ENCODE peak calls at places on chromosome 15, in eight cellular contexts. A is psoas muscle, E is body of pancreas, C is IMR-90, N is colonic mucosa, I is upper lobe of left lung, D is upper lobe of right lung, R is astrocyte of the spinal cord. V is an unnamed sample.

GRCh38 chr15:67992834-67993233 is 61.3 kb upstream of the PIAS1 start:
- DNase-seq in A (no peak), E (no peak), C (no peak), N (peak), I (no peak), D (no peak), R (no peak), V (no peak)

GRCh38 chr15:62413786-62414185 is 248.7 kb upstream of the C2CD4B start:
- DNase-seq in A (no peak), E (no peak), C (no peak), N (no peak), I (no peak), D (no peak), R (no peak), V (no peak)

GRCh38 chr15:23035964-23036566 is 3.3 kb downstream of the TUBGCP5 start:
- DNase-seq in A (no peak), E (peak), C (peak), N (peak), I (no peak), D (no peak), R (peak), V (no peak)

GRCh38 chr15:76108021-76108723 is 48.4 kb downstream of the TMEM266 start:
- DNase-seq in A (peak), E (peak), C (no peak), N (no peak), I (peak), D (no peak), R (no peak), V (no peak)

GRCh38 chr15:74173545-74174215 is at the start of gene ISLR:
- DNase-seq in A (peak), E (peak), C (peak), N (no peak), I (no peak), D (no peak), R (peak), V (no peak)

GRCh38 chr15:38699633-38700230 is 135.1 kb upstream of the RASGRP1 start:
- DNase-seq in A (peak), E (peak), C (peak), N (peak), I (no peak), D (no peak), R (peak), V (no peak)

GRCh38 chr15:89888214-89888804 is 5.5 kb downstream of the AP3S2 start:
- DNase-seq in A (no peak), E (peak), C (peak), N (peak), I (no peak), D (no peak), R (peak), V (peak)

GRCh38 chr15:73328149-73328820 is 40.5 kb downstream of the HCN4 start:
- DNase-seq in A (no peak), E (no peak), C (no peak), N (no peak), I (no peak), D (peak), R (no peak), V (no peak)

GRCh38 chr15:81294501-81294850 is 29.5 kb downstream of the STARD5 start:
- DNase-seq in A (no peak), E (no peak), C (no peak), N (no peak), I (no peak), D (no peak), R (no peak), V (no peak)

GRCh38 chr15:87034886-87035285 is 955.2 kb downstream of the AGBL1 start:
- DNase-seq in A (no peak), E (no peak), C (no peak), N (no peak), I (no peak), D (no peak), R (no peak), V (no peak)

GRCh38 chr15:87031545-87032230 is 952.0 kb downstream of the AGBL1 start:
- DNase-seq in A (no peak), E (no peak), C (no peak), N (no peak), I (no peak), D (no peak), R (no peak), V (no peak)

GRCh38 chr15:87038404-87038803 is 958.7 kb downstream of the AGBL1 start:
- DNase-seq in A (no peak), E (no peak), C (no peak), N (no peak), I (no peak), D (no peak), R (no peak), V (no peak)

GRCh38 chr15:87032291-87032690 is 952.6 kb downstream of the AGBL1 start:
- DNase-seq in A (no peak), E (no peak), C (no peak), N (no peak), I (no peak), D (no peak), R (no peak), V (no peak)

GRCh38 chr15:87033056-87033455 is 953.4 kb downstream of the AGBL1 start:
- DNase-seq in A (no peak), E (no peak), C (no peak), N (no peak), I (no peak), D (no peak), R (no peak), V (no peak)
- TF ChIP-seq CTCF in A (no peak), E (no peak), C (peak), N (no peak), I (no peak), D (no peak), R (peak), V (no peak)

GRCh38 chr15:90988249-90988648 is 6.1 kb downstream of the PRC1 start:
- DNase-seq in A (no peak), E (no peak), C (no peak), N (no peak), I (no peak), D (no peak), R (no peak), V (no peak)
- H3K4me3 ChIP-seq in A (no peak), E (no peak), C (no peak), N (no peak), I (no peak), D (no peak), R (no peak), V (no peak)

GRCh38 chr15:33160054-33160453 is 34.5 kb downstream of the FMN1 start:
- DNase-seq in A (no peak), E (no peak), C (no peak), N (no peak), I (no peak), D (no peak), R (peak), V (no peak)
- TF ChIP-seq CTCF in A (peak), E (no peak), C (no peak), N (no peak), I (no peak), D (no peak), R (peak), V (no peak)

DNA sequence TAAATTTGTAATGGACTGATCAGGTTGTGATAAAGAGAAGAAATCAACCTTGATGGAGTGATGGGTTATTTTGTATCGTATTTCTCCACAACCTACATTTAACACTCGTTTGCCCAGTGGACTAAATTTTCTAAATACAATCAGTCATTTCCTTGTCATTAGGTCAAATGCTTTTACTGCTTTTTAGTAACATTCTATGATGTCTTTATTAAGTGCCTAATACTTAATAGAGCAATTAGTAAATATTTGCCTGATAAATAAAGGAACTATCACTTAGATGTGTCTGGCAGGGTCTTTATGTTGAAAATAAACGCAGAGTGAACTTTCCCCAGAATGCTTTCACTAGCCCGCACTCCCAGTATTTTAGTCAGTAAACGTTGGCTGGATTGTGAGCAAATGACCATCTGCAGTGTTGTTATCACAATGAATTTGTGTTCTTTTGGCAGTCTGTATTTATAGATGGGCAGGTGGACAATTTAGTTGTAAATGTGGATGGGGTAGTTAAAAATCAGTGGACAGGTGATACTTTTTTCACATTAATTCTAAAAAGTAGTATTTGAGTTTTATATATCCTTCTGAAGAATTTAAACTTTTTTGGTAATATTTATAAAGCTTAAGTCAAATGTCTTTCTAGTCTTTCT is 4.8 kb downstream of the USP3 start:
- DNase-seq in A (no peak), E (no peak), C (no peak), N (no peak), I (no peak), D (no peak), R (no peak), V (no peak)
- H3K4me3 ChIP-seq in A (no peak), E (no peak), C (no peak), N (no peak), I (no peak), D (no peak), R (no peak), V (no peak)

GRCh38 chr15:98207928-98208327 is 247.4 kb downstream of the ARRDC4 start:
- DNase-seq in A (no peak), E (no peak), C (no peak), N (no peak), I (no peak), D (no peak), R (no peak), V (no peak)

GRCh38 chr15:98216166-98216565 is 255.7 kb downstream of the ARRDC4 start:
- DNase-seq in A (no peak), E (no peak), C (no peak), N (no peak), I (no peak), D (no peak), R (no peak), V (no peak)

GRCh38 chr15:98217356-98217755 is 256.9 kb downstream of the ARRDC4 start:
- DNase-seq in A (no peak), E (no peak), C (no peak), N (no peak), I (no peak), D (no peak), R (no peak), V (no peak)

DNA sequence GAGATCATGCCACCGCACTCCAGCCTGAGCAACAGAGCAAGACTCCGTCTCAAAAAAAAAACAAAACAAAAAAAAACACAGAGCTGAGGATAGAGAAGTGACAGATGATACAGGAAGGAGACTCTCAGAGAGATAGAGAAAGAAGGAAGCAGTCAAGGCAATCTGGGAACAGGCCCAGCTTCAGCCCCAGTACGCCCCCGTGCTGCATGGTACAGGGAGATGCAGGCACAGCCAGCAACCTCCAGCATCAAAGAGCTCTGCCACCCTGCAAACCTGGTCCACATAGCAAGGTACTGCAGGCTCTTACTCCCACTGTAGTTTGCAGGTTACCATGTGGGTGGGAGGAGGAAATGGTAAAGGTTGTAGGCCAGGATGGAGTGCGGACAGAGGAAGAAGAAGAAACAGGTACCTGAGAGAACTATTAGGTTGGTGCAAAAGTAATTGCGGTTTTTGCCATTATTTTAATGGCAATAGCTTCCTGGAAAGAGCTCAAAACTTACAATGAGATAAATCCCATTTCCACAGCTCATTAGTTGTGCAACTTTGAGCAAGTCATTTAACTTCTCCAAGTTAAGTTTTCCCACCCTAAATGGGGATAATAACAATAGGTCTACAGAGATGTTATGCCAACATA is 253.0 kb downstream of the ARRDC4 start:
- DNase-seq in A (no peak), E (no peak), C (no peak), N (no peak), I (no peak), D (no peak), R (no peak), V (no peak)
- TF ChIP-seq CTCF in A (no peak), E (no peak), C (no peak), N (no peak), I (no peak), D (no peak), R (no peak), V (no peak)

DNA sequence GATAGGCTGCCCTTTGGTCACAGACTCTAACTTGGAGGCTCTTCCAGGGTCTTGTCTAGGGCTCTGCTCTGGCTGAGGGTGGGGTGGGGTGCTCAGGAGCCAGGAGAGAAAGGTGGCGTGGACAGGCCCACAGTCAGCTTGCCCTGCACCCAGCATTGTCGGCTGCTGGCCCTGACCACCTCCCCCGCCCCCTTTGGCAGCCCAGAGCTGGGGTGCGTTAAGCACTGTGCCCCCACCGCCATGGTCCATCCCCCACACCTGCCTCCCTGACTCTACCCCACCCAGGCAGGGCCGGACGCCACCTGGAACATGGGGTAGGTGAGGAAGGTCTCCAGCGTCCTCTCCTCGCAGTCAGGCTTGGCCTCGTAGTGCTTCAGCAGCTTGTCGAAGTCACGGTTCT is 58.8 kb downstream of the RASGRF1 start:
- DNase-seq in A (no peak), E (no peak), C (no peak), N (no peak), I (peak), D (no peak), R (no peak), V (no peak)
- H3K4me3 ChIP-seq in A (no peak), E (no peak), C (no peak), N (no peak), I (no peak), D (no peak), R (no peak), V (no peak)

GRCh38 chr15:28918141-28918983 is 32.6 kb downstream of the APBA2 start:
- DNase-seq in A (no peak), E (no peak), C (no peak), N (no peak), I (peak), D (peak), R (no peak), V (no peak)
- TF ChIP-seq CTCF in A (no peak), E (no peak), C (no peak), N (no peak), I (no peak), D (no peak), R (peak), V (no peak)

GRCh38 chr15:99485992-99486370 is 79.8 kb upstream of the MEF2A start:
- DNase-seq in A (no peak), E (no peak), C (no peak), N (no peak), I (no peak), D (no peak), R (no peak), V (no peak)
- H3K4me3 ChIP-seq in A (peak), E (no peak), C (no peak), N (peak), I (peak), D (peak), R (no peak), V (peak)